ENCODE peak calls at places on chromosomes 16 and 17, in eight cellular contexts. Q, V, K, N, L, P, O and G are unnamed samples.

GRCh38 chr17:62892870-62893338 is 73.1 kb upstream of the TANC2 start:
- DNase-seq in K (peak; percentile 43), L (no peak), N (peak; percentile 93), V (peak; percentile 54), P (peak; percentile 32), O (no peak), Q (no peak), G (no peak)

GRCh38 chr17:62064029-62064790 is 868 bp downstream of the MED13 start:
- DNase-seq in K (peak; percentile 54), O (no peak), Q (no peak), P (no peak), N (no peak), V (no peak), L (no peak), G (no peak)

GRCh38 chr16:31179747-31180458 is at the start of gene FUS:
- DNase-seq in O (peak; percentile 96), L (peak; percentile 95), V (peak; percentile 91), K (peak; percentile 96), Q (peak; percentile 91), P (peak; percentile 63), N (peak; percentile 88), G (peak; percentile 95)

GRCh38 chr17:55572599-55572998 is 61.3 kb upstream of the SMIM36 start:
- DNase-seq in N (no peak), K (no peak), V (no peak), P (no peak), L (no peak), Q (no peak), O (no peak), G (no peak)

GRCh38 chr16:75296606-75297005 is 45.2 kb upstream of the BCAR1 start:
- DNase-seq in L (no peak), O (peak; percentile 63), V (peak; percentile 83), K (no peak), Q (no peak), N (no peak), P (no peak), G (no peak)

GRCh38 chr17:7651097-7651958 is 602 bp downstream of the ATP1B2 start:
- DNase-seq in L (peak; percentile 40), K (peak; percentile 16), P (no peak), V (peak; percentile 45), Q (peak; percentile 48), O (peak; percentile 78), N (no peak), G (peak; percentile 77)

GRCh38 chr17:31095239-31096105 is 695 bp downstream of the NF1 start:
- DNase-seq in P (no peak), O (peak; percentile 82), K (peak; percentile 79), L (peak; percentile 69), N (peak; percentile 64), Q (peak; percentile 59), V (peak; percentile 51), G (peak; percentile 79)

GRCh38 chr16:3259097-3259496 is 2.7 kb upstream of the MEFV start:
- DNase-seq in Q (no peak), P (no peak), K (no peak), L (no peak), N (peak; percentile 96), O (no peak), V (no peak), G (no peak)

GRCh38 chr17:51371732-51372151 is 111.4 kb downstream of the UTP18 start:
- DNase-seq in V (no peak), Q (peak; percentile 85), K (peak; percentile 79), L (peak; percentile 71), P (no peak), O (no peak), N (peak; percentile 83), G (no peak)

DNA sequence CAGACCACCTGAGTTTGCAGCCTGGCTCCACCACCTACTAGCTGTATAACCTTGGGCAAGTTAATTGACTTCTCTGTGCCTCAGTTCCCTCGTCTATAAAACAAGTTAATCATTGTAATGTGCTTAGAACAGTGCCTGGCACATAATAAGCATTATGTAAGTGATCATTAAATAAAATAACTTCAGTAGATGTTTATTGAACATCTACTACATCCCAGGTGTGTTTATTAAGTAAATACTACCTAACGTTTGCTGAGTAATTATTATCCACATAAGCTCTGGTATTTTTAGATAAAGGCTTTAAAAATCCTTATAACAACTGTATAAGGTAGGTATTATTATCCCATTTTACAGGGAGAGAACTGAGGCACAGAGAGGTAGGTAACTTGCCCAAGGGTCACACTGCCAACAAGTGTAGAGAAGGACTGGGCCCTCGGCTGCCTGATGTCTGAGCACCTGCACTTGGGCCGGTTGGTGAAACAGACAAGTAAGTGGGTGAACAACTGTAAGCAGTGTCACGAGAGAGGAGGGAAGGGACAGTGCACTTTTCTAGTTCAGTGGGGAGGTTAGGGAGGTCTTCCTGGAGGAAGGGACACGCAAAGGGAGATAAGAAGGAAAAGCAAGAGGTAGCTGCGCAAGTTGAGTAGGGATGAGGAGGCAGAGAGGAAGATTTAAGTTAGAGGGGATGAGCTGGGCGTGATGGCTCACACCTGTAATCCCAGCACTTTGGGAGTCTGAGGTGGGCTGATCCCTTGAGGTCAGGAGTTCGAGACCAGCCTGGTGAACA is 4.6 kb downstream of the TNS4 start:
- DNase-seq in Q (no peak), L (no peak), N (no peak), P (no peak), O (peak; percentile 23), K (peak; percentile 14), V (peak; percentile 9), G (no peak)
- H3K4me3 ChIP-seq in Q (no peak overlapping the region), L (no peak overlapping the region), N (no peak overlapping the region), P (no peak overlapping the region), O (no peak overlapping the region), K (no peak overlapping the region), V (no peak overlapping the region), G (no peak overlapping the region)

DNA sequence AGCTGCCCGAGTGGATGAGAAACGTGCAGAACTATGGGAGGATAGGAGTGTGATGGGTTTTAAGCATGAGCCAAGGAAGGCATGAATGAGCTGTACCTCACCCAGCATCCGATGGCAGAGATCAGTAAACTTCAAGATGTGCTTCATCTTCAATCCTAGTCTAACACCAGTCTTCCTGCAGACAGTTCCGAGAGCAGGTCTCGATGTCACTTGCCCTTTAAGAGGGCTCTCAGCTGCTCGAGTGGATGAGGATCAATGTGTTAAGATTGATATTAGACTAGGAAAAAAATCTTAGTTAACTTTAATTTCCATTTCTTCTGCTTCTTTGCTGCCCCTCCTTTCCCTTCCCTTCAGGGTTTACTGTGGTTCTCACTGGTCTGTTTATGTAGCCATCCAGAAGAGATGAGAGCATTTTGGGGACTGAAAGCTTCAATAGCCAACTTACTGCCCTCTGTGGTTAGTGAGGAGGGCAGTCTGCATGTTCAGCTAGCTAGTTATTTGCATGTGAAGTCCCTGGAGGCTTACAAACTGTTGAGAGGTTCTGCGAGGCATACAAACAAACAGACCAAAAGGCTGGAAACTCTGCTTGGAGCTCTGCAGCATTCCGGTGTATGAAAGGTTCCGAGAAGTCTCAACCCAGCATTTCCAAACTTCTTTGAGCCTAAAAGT is 15.3 kb downstream of the KLHL36 start:
- DNase-seq in N (no peak), P (no peak), K (no peak), O (no peak), L (no peak), Q (no peak), V (no peak), G (no peak)
- H3K4me3 ChIP-seq in N (no peak overlapping the region), P (no peak overlapping the region), K (no peak overlapping the region), O (no peak overlapping the region), L (no peak overlapping the region), Q (no peak overlapping the region), V (no peak overlapping the region), G (no peak overlapping the region)

GRCh38 chr16:73066321-73066926 is 18.5 kb upstream of the ZFHX3 start:
- DNase-seq in K (no peak), Q (no peak), P (no peak), N (no peak), V (no peak), L (peak; percentile 15), O (peak; percentile 66), G (no peak)

GRCh38 chr16:73065617-73066313 is 17.8 kb upstream of the ZFHX3 start:
- DNase-seq in P (no peak), L (peak; percentile 21), K (no peak), V (peak; percentile 44), N (no peak), O (peak; percentile 84), Q (no peak), G (no peak)

GRCh38 chr16:73067671-73068545 is 20.0 kb upstream of the ZFHX3 start:
- DNase-seq in L (no peak), V (no peak), Q (no peak), N (no peak), K (no peak), O (no peak), P (no peak), G (no peak)

GRCh38 chr16:73068546-73069401 is 20.8 kb upstream of the ZFHX3 start:
- DNase-seq in O (peak; percentile 84), K (no peak), P (peak; percentile 74), L (no peak), N (peak; percentile 74), V (peak; percentile 90), Q (no peak), G (no peak)

DNA sequence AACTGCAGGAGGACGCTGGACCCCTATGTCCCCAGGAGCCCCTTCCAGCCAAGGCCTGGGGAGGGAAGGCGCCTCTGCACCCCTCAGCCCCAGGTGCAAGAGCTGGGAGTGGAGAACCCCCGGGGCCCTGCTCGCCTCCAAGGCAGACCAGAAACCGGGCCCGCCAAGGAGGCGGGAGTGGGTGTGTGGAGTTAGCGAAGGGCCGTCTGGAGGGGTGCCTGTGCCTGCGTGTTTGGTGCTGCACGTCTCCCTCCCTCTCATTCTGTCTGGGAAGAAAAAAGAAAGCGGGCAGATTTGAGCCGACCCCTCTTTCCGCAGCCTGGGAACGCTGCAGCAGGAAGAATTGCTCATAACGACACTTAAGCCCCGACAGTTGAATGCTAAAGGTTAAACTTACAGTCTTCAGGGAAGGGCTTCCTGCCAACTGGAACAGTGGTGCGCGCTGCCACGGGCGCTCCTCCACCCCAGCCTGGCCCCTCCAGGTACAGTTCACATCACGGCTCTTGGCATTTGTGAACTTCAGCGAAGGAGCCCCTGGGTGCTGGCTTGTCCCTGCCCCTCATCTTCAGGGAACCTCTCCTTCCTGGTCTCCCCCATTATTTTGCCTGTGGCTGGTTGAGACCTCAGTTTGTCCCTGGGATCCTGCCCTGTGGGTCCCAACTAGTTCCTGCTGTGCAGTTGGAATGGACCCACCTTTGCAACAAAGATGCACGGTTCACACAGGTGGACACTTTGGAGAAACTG is 19.2 kb upstream of the ZFHX3 start:
- DNase-seq in L (no peak), P (no peak), Q (no peak), K (no peak), O (peak; percentile 67), N (no peak), V (peak; percentile 31), G (no peak)
- H3K4me3 ChIP-seq in L (no peak overlapping the region), P (no peak overlapping the region), Q (no peak overlapping the region), K (no peak overlapping the region), O (no peak overlapping the region), N (no peak overlapping the region), V (peak overlapping the region; percentile 45), G (no peak overlapping the region)

GRCh38 chr17:18257268-18257681 is 1.3 kb downstream of the FLII start:
- DNase-seq in P (no peak), Q (no peak), N (no peak), L (no peak), V (no peak), O (peak; percentile 64), K (no peak), G (no peak)

GRCh38 chr17:18256351-18256750 is 2.2 kb downstream of the FLII start:
- DNase-seq in L (no peak), O (peak; percentile 55), Q (no peak), P (no peak), V (no peak), N (no peak), K (no peak), G (no peak)

GRCh38 chr17:18257747-18258355 is 687 bp downstream of the FLII start:
- DNase-seq in K (peak; percentile 75), Q (peak; percentile 74), P (no peak), L (no peak), O (peak; percentile 91), V (peak; percentile 88), N (peak; percentile 45), G (peak; percentile 68)

GRCh38 chr17:18254888-18255649 is 3.5 kb downstream of the FLII start:
- DNase-seq in V (no peak), L (no peak), O (peak; percentile 20), Q (no peak), P (no peak), K (no peak), N (no peak), G (no peak)

GRCh38 chr17:18256776-18257175 is 1.8 kb downstream of the FLII start:
- DNase-seq in K (no peak), L (no peak), O (peak; percentile 56), V (no peak), Q (no peak), N (no peak), P (no peak), G (no peak)
- H3K4me3 ChIP-seq in K (peak overlapping the region; percentile 83), L (no peak overlapping the region), O (no peak overlapping the region), V (peak overlapping the region; percentile 100), Q (no peak overlapping the region), N (no peak overlapping the region), P (peak overlapping the region; percentile 84), G (no peak overlapping the region)